ENCODE peak calls at places on chromosome X, in seven cellular contexts. W is NB4, K is suprapubic skin, Q is sigmoid colon, N is heart left ventricle, O is prostate gland, P is GM12892. Y is an unnamed sample.

GRCh38 chrX:70481424-70481823 is 36.8 kb downstream of the DLG3 start:
- DNase-seq in Q (no peak), N (no peak), O (no peak), P (no peak), W (no peak), K (no peak), Y (no peak)

GRCh38 chrX:119145241-119145653 is 17.6 kb upstream of the KIAA1210 start:
- DNase-seq in O (no peak), W (peak; percentile 30), P (no peak), Q (no peak), K (no peak), N (no peak), Y (peak; percentile 10)

GRCh38 chrX:1554469-1555210 is 17.7 kb upstream of the P2RY8 start:
- DNase-seq in K (peak; percentile 61), W (peak; percentile 39), Q (peak; percentile 26), O (no peak), N (no peak), P (no peak), Y (no peak)

GRCh38 chrX:139823806-139824205 is 109.0 kb downstream of the ATP11C start:
- DNase-seq in W (no peak), N (no peak), Q (no peak), P (no peak), K (no peak), O (no peak), Y (no peak)

GRCh38 chrX:68841251-68842049 is 12.6 kb downstream of the EFNB1 start:
- DNase-seq in P (no peak), Q (no peak), K (no peak), W (peak; percentile 41), O (no peak), N (no peak), Y (peak; percentile 88)

GRCh38 chrX:70434914-70435586 is 9.6 kb upstream of the DLG3 start:
- DNase-seq in P (no peak), O (no peak), N (peak; percentile 66), W (peak; percentile 73), K (no peak), Q (no peak), Y (no peak)

GRCh38 chrX:54246866-54247265 is 63.8 kb upstream of the FAM120C start:
- DNase-seq in W (no peak), P (no peak), K (no peak), N (no peak), Q (no peak), O (no peak), Y (no peak)

GRCh38 chrX:41014776-41015175 is 70.5 kb upstream of the USP9X start:
- DNase-seq in W (peak; percentile 11), N (no peak), P (no peak), Q (no peak), O (no peak), K (no peak), Y (no peak)

GRCh38 chrX:39167791-39168190 is 366.5 kb downstream of the MID1IP1 start:
- DNase-seq in Q (no peak), P (no peak), O (no peak), N (no peak), K (no peak), W (peak; percentile 10), Y (no peak)

GRCh38 chrX:155313766-155314165 is 20.6 kb downstream of the CLIC2 start:
- DNase-seq in Q (no peak), N (no peak), P (no peak), O (no peak), W (peak; percentile 21), K (no peak), Y (no peak)

GRCh38 chrX:71210829-71211228 is 12.2 kb upstream of the GJB1 start:
- DNase-seq in N (no peak), P (no peak), Q (no peak), O (no peak), W (no peak), K (no peak), Y (no peak)

GRCh38 chrX:13647709-13648212 is 5.2 kb upstream of the TCEANC start:
- DNase-seq in W (peak; percentile 89), O (no peak), N (peak; percentile 48), K (no peak), Q (peak; percentile 73), P (no peak), Y (peak; percentile 60)

GRCh38 chrX:72255445-72255844 is 16.6 kb upstream of the ERCC6L start:
- DNase-seq in K (no peak), P (no peak), N (no peak), Q (no peak), O (no peak), W (no peak), Y (no peak)

DNA sequence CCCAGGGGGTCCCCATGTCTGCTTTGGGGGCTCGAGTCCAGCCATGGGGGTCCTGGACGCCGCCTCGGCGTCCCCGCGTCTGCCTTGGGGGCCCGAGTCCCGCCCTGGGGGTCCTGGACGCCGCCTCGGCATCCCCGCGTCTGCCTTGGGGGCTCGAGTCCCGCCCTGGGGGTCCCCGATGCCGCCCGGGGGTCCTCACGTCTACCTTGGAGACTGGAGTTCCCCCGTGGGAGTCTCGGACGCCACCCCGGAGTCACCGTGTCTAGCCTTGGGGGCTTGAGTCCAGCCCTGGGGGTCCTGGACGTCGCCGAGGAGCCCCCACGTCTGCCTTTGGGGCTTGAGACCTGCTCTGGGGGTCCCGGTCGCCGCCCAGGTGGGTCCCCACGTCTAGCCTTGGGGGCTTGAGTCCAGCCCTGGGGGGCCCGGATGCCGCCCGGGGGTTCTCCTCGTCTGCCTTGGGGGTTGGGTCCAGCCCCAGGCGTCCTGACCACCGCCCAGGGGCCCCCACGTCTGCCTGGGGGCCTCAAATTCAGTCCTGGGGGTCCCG is 1.1 kb upstream of the GTPBP6 start:
- DNase-seq in O (no peak), P (no peak), N (peak; percentile 24), W (no peak), K (peak; percentile 82), Q (no peak), Y (peak; percentile 35)
- TF ChIP-seq POLR2A in O (no peak), P (no peak), N (no peak), W (no peak), K (no peak), Q (no peak), Y (no peak)

DNA sequence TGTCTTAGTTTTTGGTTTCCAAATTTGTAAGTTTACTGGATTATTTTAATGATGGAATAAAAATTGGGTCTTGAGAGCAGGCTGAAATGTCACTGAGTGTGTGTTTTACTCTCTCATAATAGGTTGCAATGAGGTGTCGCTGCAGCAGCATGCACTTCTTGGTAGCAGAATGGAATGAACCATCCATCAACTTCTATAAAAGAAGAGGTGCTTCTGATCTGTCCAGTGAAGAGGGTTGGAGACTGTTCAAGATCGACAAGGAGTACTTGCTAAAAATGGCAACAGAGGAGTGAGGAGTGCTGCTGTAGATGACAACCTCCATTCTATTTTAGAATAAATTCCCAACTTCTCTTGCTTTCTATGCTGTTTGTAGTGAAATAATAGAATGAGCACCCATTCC is 2.6 kb downstream of the SAT1 start:
- DNase-seq in O (no peak), Q (no peak), P (no peak), W (no peak), N (no peak), K (no peak), Y (no peak)
- TF ChIP-seq POLR2A in O (no peak), Q (no peak), P (no peak), W (no peak), N (no peak), K (no peak), Y (no peak)

DNA sequence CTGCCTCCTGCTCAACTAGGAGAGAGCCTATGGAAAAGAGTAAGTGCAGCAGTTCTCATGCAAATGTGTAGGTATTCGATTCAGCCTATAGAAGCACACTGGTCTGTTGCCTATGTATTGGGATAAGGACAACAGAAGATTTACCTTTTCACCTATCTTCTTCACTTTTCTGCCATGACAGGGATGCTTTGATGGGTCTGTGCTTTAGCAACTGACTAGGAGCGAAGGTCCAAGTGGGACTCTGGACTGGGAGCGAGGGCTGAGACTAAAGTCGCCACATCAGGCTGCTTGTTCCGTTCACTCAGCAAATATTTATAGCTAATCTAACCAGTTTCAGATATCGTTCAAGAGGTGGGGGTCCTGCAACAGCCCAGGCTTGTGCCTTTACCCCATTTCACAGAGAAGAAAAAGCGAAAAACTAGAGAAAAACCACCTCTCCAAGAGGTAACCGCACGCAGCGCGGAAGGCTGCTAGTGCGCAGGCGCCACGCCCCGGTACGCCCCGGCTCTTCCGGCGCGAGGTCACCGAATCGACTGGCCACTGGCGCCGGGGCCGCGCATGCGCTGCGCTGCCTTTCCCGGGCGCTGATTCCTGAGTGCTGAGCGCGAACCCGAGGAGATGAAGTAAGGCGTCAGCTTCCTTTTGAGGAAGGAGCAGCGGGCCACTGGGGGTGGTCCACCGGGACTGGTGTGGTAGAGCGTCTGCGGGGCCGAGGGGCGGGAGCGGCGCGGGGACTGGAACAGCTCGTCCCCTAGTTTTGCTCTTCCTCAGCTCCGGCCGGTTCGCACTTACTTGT is at the start of gene RBMX2:
- DNase-seq in W (peak; percentile 86), N (peak; percentile 71), P (peak; percentile 72), O (peak; percentile 46), K (peak; percentile 80), Q (peak; percentile 85), Y (peak; percentile 78)
- TF ChIP-seq POLR2A in W (peak; percentile 81), N (no peak), P (peak; percentile 73), O (peak; percentile 39), K (no peak), Q (peak; percentile 60), Y (peak; percentile 62)

GRCh38 chrX:49043220-49043986 is at the start of gene TFE3:
- DNase-seq in W (peak; percentile 98), P (peak; percentile 79), Q (peak; percentile 99), N (peak; percentile 96), O (peak; percentile 97), K (peak; percentile 98), Y (peak; percentile 98)
- TF ChIP-seq POLR2A in W (no peak), P (no peak), Q (peak; percentile 77), N (peak; percentile 19), O (peak; percentile 77), K (peak; percentile 47), Y (peak; percentile 77)

GRCh38 chrX:63350979-63351616 is at the start of gene SPIN4:
- DNase-seq in P (peak; percentile 53), Q (peak; percentile 90), K (peak; percentile 87), N (peak; percentile 85), W (peak; percentile 93), O (peak; percentile 83), Y (peak; percentile 91)
- TF ChIP-seq POLR2A in P (peak; percentile 43), Q (peak; percentile 42), K (no peak), N (no peak), W (peak; percentile 69), O (peak; percentile 74), Y (peak; percentile 83)

DNA sequence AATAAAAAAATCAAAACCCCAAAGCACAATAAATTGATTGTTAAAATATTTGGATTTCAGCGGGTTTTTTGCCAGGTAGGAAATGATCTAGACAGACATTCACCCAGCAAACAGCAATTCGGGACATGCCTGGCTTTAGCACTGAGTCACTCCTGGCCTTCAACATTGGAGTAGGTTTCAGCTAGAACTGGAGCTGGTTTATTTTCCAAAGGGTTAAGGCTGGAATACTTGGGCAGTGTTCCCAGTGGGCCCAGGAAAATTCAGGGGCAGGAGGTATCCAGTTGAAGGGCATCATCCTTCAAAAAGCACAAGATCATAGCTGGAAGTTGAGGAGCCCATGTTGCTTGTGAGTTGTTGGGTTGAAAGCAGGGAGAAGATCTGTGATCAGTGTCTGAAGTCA is 41.0 kb downstream of the TXLNG start:
- DNase-seq in W (no peak), P (no peak), O (no peak), N (no peak), Q (no peak), K (no peak), Y (no peak)
- TF ChIP-seq POLR2A in W (no peak), P (peak; percentile 27), O (no peak), N (no peak), Q (no peak), K (no peak), Y (no peak)

Y was measured in transverse colon.